ENCODE peak calls at places on chromosomes 11 and 22, in eight cellular contexts. Q is upper lobe of right lung; U is neural progenitor cell; C is heart left ventricle; V is adrenal gland; Z is IMR-90; B is osteoblast; O is CD8-positive, alpha-beta T cell. S is an unnamed sample.

GRCh38 chr11:116033931-116034553 is 529.8 kb upstream of the CADM1 start:
- DNase-seq in C (no peak), Q (peak; percentile 65), O (no peak), V (no peak), B (no peak), Z (no peak), U (no peak), S (no peak)

GRCh38 chr11:122933434-122933833 is 48.2 kb downstream of the BSX start:
- DNase-seq in V (no peak), B (no peak), C (no peak), Z (no peak), U (no peak), Q (no peak), O (no peak), S (no peak)

GRCh38 chr11:86041975-86042378 is 26.9 kb downstream of the PICALM start:
- DNase-seq in Q (no peak), O (no peak), Z (peak; percentile 94), V (peak; percentile 64), U (peak; percentile 88), B (peak; percentile 23), C (no peak), S (peak; percentile 85)

GRCh38 chr22:18111759-18112330 is 1.2 kb downstream of the TUBA8 start:
- DNase-seq in B (peak; percentile 37), O (no peak), Z (no peak), C (peak; percentile 81), Q (no peak), V (no peak), U (no peak), S (no peak)

GRCh38 chr11:124839972-124840621 is 25.1 kb upstream of the ROBO3 start:
- DNase-seq in Q (no peak), U (no peak), V (no peak), C (no peak), O (no peak), B (no peak), Z (no peak), S (no peak)

GRCh38 chr11:61834278-61835004 is 6.3 kb downstream of the FADS2 start:
- DNase-seq in Q (no peak), V (peak; percentile 92), Z (peak; percentile 47), U (no peak), B (peak; percentile 89), O (peak; percentile 67), C (peak; percentile 79), S (peak; percentile 78)

GRCh38 chr11:125022551-125022950 is 40.6 kb upstream of the SLC37A2 start:
- DNase-seq in C (no peak), Q (no peak), Z (peak; percentile 47), V (no peak), B (no peak), O (no peak), U (no peak), S (no peak)

GRCh38 chr22:29633514-29634312 is 30.3 kb downstream of the NF2 start:
- DNase-seq in V (no peak), B (no peak), Z (peak; percentile 26), U (no peak), O (no peak), Q (no peak), C (no peak), S (no peak)

GRCh38 chr22:43580351-43580750 is 168.5 kb downstream of the MPPED1 start:
- DNase-seq in U (no peak), O (no peak), V (no peak), Z (no peak), C (no peak), B (no peak), Q (no peak), S (no peak)

GRCh38 chr22:22595001-22595835 is 36.2 kb upstream of the PRAME start:
- DNase-seq in U (no peak), Z (no peak), C (no peak), V (no peak), B (no peak), Q (no peak), O (peak; percentile 36), S (no peak)

GRCh38 chr11:116715383-116715782 is 57.4 kb downstream of the BUD13 start:
- DNase-seq in B (no peak), O (no peak), U (no peak), V (no peak), C (no peak), Z (no peak), Q (no peak), S (peak; percentile 78)

GRCh38 chr11:93761910-93762309 is 20.4 kb downstream of the C11orf54 start:
- DNase-seq in Z (no peak), O (no peak), V (no peak), C (no peak), U (no peak), B (no peak), Q (no peak), S (no peak)

GRCh38 chr11:65112551-65113360 is 1.1 kb downstream of the TM7SF2 start:
- DNase-seq in O (peak; percentile 86), U (peak; percentile 75), B (peak; percentile 96), Q (peak; percentile 89), V (peak; percentile 75), C (peak; percentile 85), Z (peak; percentile 27), S (peak; percentile 86)

GRCh38 chr11:57763568-57763967 is 2.0 kb downstream of the CTNND1 start:
- DNase-seq in V (no peak), Z (peak; percentile 53), Q (no peak), B (peak; percentile 56), O (no peak), C (no peak), U (peak; percentile 55), S (no peak)

GRCh38 chr11:73114110-73114834 is 27.8 kb downstream of the FCHSD2 start:
- DNase-seq in Q (no peak), V (no peak), O (no peak), U (no peak), Z (no peak), C (no peak), B (no peak), S (no peak)

GRCh38 chr11:118633979-118634378 is 26.6 kb downstream of the PHLDB1 start:
- DNase-seq in O (no peak), Z (peak; percentile 44), C (no peak), V (no peak), Q (no peak), B (peak; percentile 94), U (peak; percentile 4), S (no peak)

GRCh38 chr22:16932577-16932976 is 75.4 kb downstream of the GAB4 start:
- DNase-seq in Q (no peak), B (no peak), U (no peak), Z (no peak), V (peak; percentile 48), C (no peak), O (no peak), S (peak; percentile 62)

GRCh38 chr11:111612211-111612610 is 10.0 kb downstream of the SIK2 start:
- DNase-seq in Z (peak; percentile 78), O (no peak), C (no peak), B (no peak), Q (no peak), V (no peak), U (no peak), S (no peak)

GRCh38 chr11:17197431-17197898 is 10.3 kb downstream of the PIK3C2A start:
- DNase-seq in Z (peak; percentile 43), C (no peak), O (no peak), Q (no peak), U (no peak), V (no peak), B (peak; percentile 58), S (no peak)

GRCh38 chr11:73716153-73717056 is 44.5 kb downstream of the RAB6A start:
- DNase-seq in C (no peak), V (no peak), B (peak; percentile 45), Z (peak; percentile 2), Q (no peak), U (no peak), O (no peak), S (no peak)

GRCh38 chr11:92880391-92880790 is 89.1 kb upstream of the MTNR1B start:
- DNase-seq in U (no peak), Q (no peak), Z (no peak), C (no peak), B (no peak), O (no peak), V (no peak), S (no peak)

GRCh38 chr22:48651036-48651890 is 1176.4 kb downstream of the BRD1 start:
- DNase-seq in C (no peak), V (no peak), B (no peak), Q (no peak), O (no peak), Z (no peak), U (no peak), S (no peak)

GRCh38 chr22:24028533-24028932 is 17.4 kb downstream of the CABIN1 start:
- DNase-seq in U (no peak), Q (no peak), B (no peak), V (no peak), C (no peak), Z (no peak), O (no peak), S (peak; percentile 10)
- TF ChIP-seq CTCF in U (no peak), Q (no peak), B (no peak), V (no peak), C (no peak), Z (no peak), O (no peak), S (no peak)

GRCh38 chr11:129505266-129505665 is 129.6 kb downstream of the BARX2 start:
- DNase-seq in O (no peak), V (no peak), C (no peak), B (no peak), Z (no peak), Q (no peak), U (no peak), S (no peak)
- H3K4me1 ChIP-seq in O (no peaks in the 10 kb centered on the region), V (no peaks in the 10 kb centered on the region), C (no peaks in the 10 kb centered on the region), B (no peaks in the 10 kb centered on the region), Z (no peaks in the 10 kb centered on the region), Q (no peaks in the 10 kb centered on the region), U (no peaks in the 10 kb centered on the region), S (no peaks in the 10 kb centered on the region)

GRCh38 chr11:71120346-71120963 is 131.9 kb downstream of the SHANK2 start:
- DNase-seq in Z (no peak), C (peak; percentile 4), V (no peak), B (no peak), Q (no peak), U (peak; percentile 84), O (no peak), S (peak; percentile 95)
- TF ChIP-seq CTCF in Z (peak; percentile 24), C (no peak), V (no peak), B (no peak), Q (peak; percentile 20), U (peak; percentile 75), O (no peak), S (peak; percentile 90)

GRCh38 chr22:38700789-38701628 is at the start of gene JOSD1:
- DNase-seq in U (peak; percentile 97), Q (peak; percentile 98), V (peak; percentile 96), O (peak; percentile 99), B (peak; percentile 99), C (peak; percentile 98), Z (peak; percentile 95), S (peak; percentile 96)
- H3K4me1 ChIP-seq in U (peaks cover 31% of the 10 kb centered on the region), Q (peaks cover 45% of the 10 kb centered on the region), V (peaks cover 51% of the 10 kb centered on the region), O (peaks cover 57% of the 10 kb centered on the region), B (peaks cover 49% of the 10 kb centered on the region), C (peaks cover 23% of the 10 kb centered on the region), Z (peaks cover 13% of the 10 kb centered on the region), S (peaks cover 5% of the 10 kb centered on the region)

DNA sequence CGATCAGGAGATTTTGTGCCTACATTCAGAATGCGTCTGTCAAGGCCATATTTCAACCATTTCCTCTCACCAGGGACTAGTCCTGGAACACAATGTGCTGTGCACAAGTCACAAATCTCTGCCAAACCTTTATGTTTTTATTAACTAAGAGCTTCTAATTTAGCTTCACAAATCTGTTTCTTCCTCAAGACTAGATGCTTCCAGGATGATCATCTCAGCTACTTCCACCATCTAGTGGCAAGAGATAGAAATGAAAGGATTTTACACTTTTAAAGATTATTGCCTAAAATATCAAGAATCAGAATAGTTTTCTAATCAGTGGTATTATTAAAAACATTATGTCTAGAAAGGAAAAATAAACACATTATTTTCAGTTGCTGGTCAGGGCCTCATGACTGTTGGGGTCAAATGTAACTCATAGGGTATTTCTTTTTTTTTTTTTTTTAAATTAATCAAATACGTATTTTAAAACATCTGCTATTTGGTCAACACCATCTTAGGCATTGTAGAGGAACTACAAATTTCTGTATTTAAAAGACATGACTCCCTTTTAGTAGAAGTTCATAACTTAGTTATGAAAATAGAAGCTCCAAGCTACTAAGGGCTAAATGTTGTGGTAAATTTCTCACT is 1102.6 kb downstream of the DLG2 start:
- DNase-seq in Z (peak; percentile 25), O (no peak), B (peak; percentile 69), V (no peak), C (no peak), U (peak; percentile 44), Q (no peak), S (no peak)
- TF ChIP-seq CTCF in Z (peak; percentile 49), O (no peak), B (peak; percentile 67), V (peak; percentile 82), C (peak; percentile 32), U (peak; percentile 79), Q (peak; percentile 36), S (peak; percentile 82)

S was measured in endodermal cell.